ENCODE peak calls at places on chromosomes 2 and 18, in four cellular contexts. One of them, this sample, is unnamed.

GRCh38 chr2:151614159-151614558 is 120.1 kb downstream of the NEB start:
- DNase-seq in K562: no peak
- DNase-seq in HepG2: no peak
- DNase-seq in GM12878: no peak
- DNase-seq in this sample: no peak

GRCh38 chr18:79424008-79424565 is 28.4 kb downstream of the NFATC1 start:
- DNase-seq in GM12878: no peak
- DNase-seq in HepG2: no peak
- DNase-seq in K562: peak
- DNase-seq in this sample: no peak

GRCh38 chr18:67500512-67500911 is 16.0 kb downstream of the DSEL start:
- DNase-seq in HepG2: no peak
- DNase-seq in K562: no peak
- DNase-seq in GM12878: no peak
- DNase-seq in this sample: no peak

GRCh38 chr18:48590678-48591077 is 51.8 kb downstream of the CTIF start:
- DNase-seq in GM12878: no peak
- DNase-seq in HepG2: no peak
- DNase-seq in K562: no peak
- DNase-seq in this sample: no peak

GRCh38 chr2:60312618-60313017 is 240.8 kb downstream of the BCL11A start:
- DNase-seq in HepG2: no peak
- DNase-seq in GM12878: peak
- DNase-seq in K562: no peak
- DNase-seq in this sample: no peak

GRCh38 chr2:158926478-158926948 is 41.9 kb upstream of the TANC1 start:
- DNase-seq in GM12878: no peak
- DNase-seq in K562: no peak
- DNase-seq in HepG2: peak
- DNase-seq in this sample: no peak

GRCh38 chr2:241560883-241561474 is 2.4 kb downstream of the BOK start:
- DNase-seq in K562: no peak
- DNase-seq in GM12878: no peak
- DNase-seq in HepG2: no peak
- DNase-seq in this sample: no peak

GRCh38 chr18:39834636-39835035 is 2120.4 kb upstream of the PIK3C3 start:
- DNase-seq in HepG2: no peak
- DNase-seq in GM12878: no peak
- DNase-seq in K562: no peak
- DNase-seq in this sample: no peak

GRCh38 chr2:241223211-241224067 is 35.0 kb downstream of the ANO7 start:
- DNase-seq in GM12878: no peak
- DNase-seq in HepG2: peak
- DNase-seq in K562: no peak
- DNase-seq in this sample: no peak

GRCh38 chr2:99640568-99641215 is 150.9 kb upstream of the REV1 start:
- DNase-seq in GM12878: no peak
- DNase-seq in K562: no peak
- DNase-seq in HepG2: no peak
- DNase-seq in this sample: no peak

GRCh38 chr2:75552222-75552621 is 8.5 kb downstream of the EVA1A start:
- DNase-seq in K562: no peak
- DNase-seq in GM12878: no peak
- DNase-seq in HepG2: no peak
- DNase-seq in this sample: no peak

GRCh38 chr2:167964650-167965404 is 282.6 kb downstream of the STK39 start:
- DNase-seq in K562: no peak
- DNase-seq in HepG2: peak
- DNase-seq in GM12878: no peak
- DNase-seq in this sample: no peak

GRCh38 chr2:162155093-162155492 is 3.0 kb upstream of the GCG start:
- DNase-seq in HepG2: no peak
- DNase-seq in GM12878: no peak
- DNase-seq in K562: no peak
- DNase-seq in this sample: no peak
- TF ChIP-seq TCF7 in HepG2: no peak
- TF ChIP-seq TCF7 in GM12878: no peak
- TF ChIP-seq TCF7 in K562: no peak
- TF ChIP-seq TCF7 in this sample: no peak

GRCh38 chr18:71797554-71797953 is 746.6 kb downstream of the CBLN2 start:
- DNase-seq in K562: no peak
- DNase-seq in GM12878: no peak
- DNase-seq in HepG2: no peak
- DNase-seq in this sample: no peak
- TF ChIP-seq NR2C2 in K562: no peak
- TF ChIP-seq NR2C2 in GM12878: no peak
- TF ChIP-seq NR2C2 in HepG2: no peak
- TF ChIP-seq NR2C2 in this sample: no peak

DNA sequence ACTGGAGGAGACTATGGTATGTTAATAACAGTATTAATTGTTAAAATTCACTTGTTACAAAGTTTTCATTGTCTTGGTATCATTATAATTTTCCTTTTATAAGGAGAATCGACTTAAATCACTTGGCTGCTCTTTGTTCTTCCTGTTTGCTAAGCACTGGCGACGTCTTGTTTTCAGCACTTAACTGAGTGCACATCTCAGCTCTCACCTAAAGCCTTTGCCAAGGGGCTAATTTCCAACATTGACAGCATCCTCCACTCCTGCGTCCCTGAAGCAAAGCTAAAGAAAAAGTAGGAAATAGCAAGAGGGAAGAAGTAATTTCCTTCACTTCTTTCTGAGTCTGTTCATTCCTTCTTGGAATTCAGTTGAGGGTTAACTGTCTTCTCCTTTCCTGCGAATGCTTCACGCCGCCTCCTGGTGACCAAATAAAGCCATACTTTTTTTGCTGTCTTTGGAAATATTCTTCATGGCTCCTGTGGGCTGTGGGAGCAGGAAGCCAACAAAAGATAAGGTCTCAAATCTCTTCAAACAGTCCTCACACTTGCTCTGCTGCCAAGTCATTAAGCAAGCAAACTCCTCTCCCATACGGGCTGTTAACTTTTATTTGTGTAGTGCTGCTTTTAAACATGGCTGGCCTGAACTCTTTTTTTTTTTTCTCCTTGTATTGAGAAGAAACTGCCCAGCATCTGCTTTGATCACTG is 100.8 kb downstream of the DPP10 start:
- DNase-seq in HepG2: peak
- DNase-seq in GM12878: no peak
- DNase-seq in K562: no peak
- DNase-seq in this sample: no peak
- TF ChIP-seq CTCF in HepG2: peak
- TF ChIP-seq CTCF in GM12878: no peak
- TF ChIP-seq CTCF in K562: no peak
- TF ChIP-seq CTCF in this sample: no peak

GRCh38 chr2:235347691-235348090 is 146.2 kb upstream of the AGAP1 start:
- DNase-seq in HepG2: no peak
- DNase-seq in GM12878: no peak
- DNase-seq in K562: peak
- DNase-seq in this sample: no peak
- TF ChIP-seq TCF7 in HepG2: no peak
- TF ChIP-seq TCF7 in GM12878: no peak
- TF ChIP-seq TCF7 in K562: no peak
- TF ChIP-seq TCF7 in this sample: no peak

DNA sequence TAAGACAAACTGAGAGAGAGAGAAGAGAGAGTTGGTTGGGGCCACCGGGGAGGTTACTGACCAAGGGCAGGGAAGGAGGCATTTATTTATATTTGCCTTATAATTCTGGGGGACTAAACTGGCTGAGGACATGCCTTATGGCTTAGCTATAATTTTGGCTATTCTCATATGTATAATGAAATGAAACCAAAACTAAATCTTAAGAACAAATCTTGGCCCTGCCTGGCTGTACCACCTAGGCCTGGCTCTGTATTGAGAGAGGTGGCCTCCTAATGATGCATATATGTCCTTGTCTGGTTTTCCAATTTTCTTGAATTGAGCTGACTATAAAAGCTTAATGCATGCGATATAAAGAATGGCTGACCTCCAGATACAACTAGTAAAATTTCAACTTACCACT is 3.5 kb upstream of the PPP1CB start:
- DNase-seq in GM12878: no peak
- DNase-seq in HepG2: no peak
- DNase-seq in K562: no peak
- DNase-seq in this sample: no peak
- TF ChIP-seq NR2C2 in GM12878: no peak
- TF ChIP-seq NR2C2 in HepG2: no peak
- TF ChIP-seq NR2C2 in K562: no peak
- TF ChIP-seq NR2C2 in this sample: no peak

DNA sequence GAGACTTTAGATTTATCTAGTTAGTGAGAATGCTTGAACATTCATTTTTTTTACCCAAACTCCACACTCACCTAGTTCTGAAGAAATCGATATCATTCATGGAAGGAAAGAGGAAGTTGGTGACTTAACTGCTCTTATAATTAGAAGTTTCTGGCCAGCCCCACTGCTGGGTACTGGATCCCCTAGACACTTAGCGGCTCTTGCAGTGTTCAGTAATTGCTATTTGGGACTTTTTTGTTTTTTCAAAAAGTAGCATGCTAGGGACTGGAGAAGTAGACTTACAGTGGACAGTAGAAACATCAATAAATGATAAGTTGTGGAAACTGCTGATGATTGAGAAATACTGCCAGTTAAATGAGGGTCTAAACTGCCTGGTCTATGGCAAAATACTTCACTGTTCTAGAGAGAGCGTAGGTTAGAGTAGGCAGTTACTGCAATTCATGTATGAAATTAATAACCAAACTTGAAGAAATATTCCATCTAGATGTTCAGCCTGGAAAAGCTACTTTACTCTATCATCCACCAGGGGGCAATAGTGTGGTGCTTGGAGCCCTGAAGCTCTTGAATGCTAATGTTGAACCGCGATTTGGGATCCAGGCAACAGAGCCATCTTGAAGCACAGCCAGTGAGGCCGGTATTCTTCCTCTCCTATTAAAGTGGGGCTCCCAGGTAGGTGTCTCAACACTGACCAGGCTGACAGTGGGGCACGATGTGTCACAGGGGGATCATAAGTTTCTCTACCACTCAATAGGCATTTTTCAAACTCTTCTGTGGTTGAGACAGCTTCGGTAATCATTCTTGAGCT is 146.1 kb upstream of the SESTD1 start:
- DNase-seq in K562: peak
- DNase-seq in GM12878: no peak
- DNase-seq in HepG2: peak
- DNase-seq in this sample: peak
- TF ChIP-seq CTCF in K562: peak
- TF ChIP-seq CTCF in GM12878: peak
- TF ChIP-seq CTCF in HepG2: peak
- TF ChIP-seq CTCF in this sample: peak

GRCh38 chr2:64359176-64359891 is 94.6 kb upstream of the LGALSL start:
- DNase-seq in K562: no peak
- DNase-seq in GM12878: no peak
- DNase-seq in HepG2: no peak
- DNase-seq in this sample: no peak
- TF ChIP-seq TCF7 in K562: no peak
- TF ChIP-seq TCF7 in GM12878: no peak
- TF ChIP-seq TCF7 in HepG2: no peak
- TF ChIP-seq TCF7 in this sample: no peak

This sample was measured in WTC11.